ENCODE peak calls at places on chromosome 6, in six cellular contexts. Z is AG04450, Q is body of pancreas, I is thoracic aorta, U is foreskin fibroblast, C is heart left ventricle. L is an unnamed sample.

GRCh38 chr6:45185403-45186251 is 142.5 kb upstream of the RUNX2 start:
- DNase-seq in Z (no peak), Q (no peak), I (no peak), U (no peak), C (no peak), L (no peak)

GRCh38 chr6:40344566-40345185 is 242.5 kb downstream of the LRFN2 start:
- DNase-seq in Z (no peak), Q (no peak), I (no peak), U (no peak), C (no peak), L (no peak)

GRCh38 chr6:90216081-90216977 is 80.3 kb downstream of the BACH2 start:
- DNase-seq in Z (no peak), Q (no peak), I (no peak), U (no peak), C (no peak), L (no peak)

GRCh38 chr6:4670824-4671409 is 105.3 kb upstream of the CDYL start:
- DNase-seq in Z (no peak), Q (no peak), I (no peak), U (no peak), C (no peak), L (no peak)

GRCh38 chr6:143536866-143537691 is 25.6 kb upstream of the FUCA2 start:
- DNase-seq in Z (no peak), Q (peak; percentile 58), I (no peak), U (peak; percentile 56), C (peak; percentile 75), L (no peak)

GRCh38 chr6:156794963-156795362 is 17.8 kb downstream of the ARID1B start:
- DNase-seq in Z (no peak), Q (no peak), I (no peak), U (no peak), C (no peak), L (no peak)

GRCh38 chr6:110180228-110181008 is at the start of gene CDC40:
- DNase-seq in Z (no peak), Q (peak; percentile 59), I (no peak), U (no peak), C (peak; percentile 68), L (peak; percentile 26)

GRCh38 chr6:19301980-19302379 is 535.2 kb upstream of the ID4 start:
- DNase-seq in Z (no peak), Q (no peak), I (no peak), U (peak; percentile 5), C (no peak), L (no peak)

GRCh38 chr6:139473731-139474130 is 99.3 kb upstream of the CITED2 start:
- DNase-seq in Z (no peak), Q (no peak), I (no peak), U (no peak), C (no peak), L (no peak)

GRCh38 chr6:52493669-52494068 is 73.5 kb downstream of the EFHC1 start:
- DNase-seq in Z (no peak), Q (no peak), I (no peak), U (peak; percentile 37), C (no peak), L (no peak)

DNA sequence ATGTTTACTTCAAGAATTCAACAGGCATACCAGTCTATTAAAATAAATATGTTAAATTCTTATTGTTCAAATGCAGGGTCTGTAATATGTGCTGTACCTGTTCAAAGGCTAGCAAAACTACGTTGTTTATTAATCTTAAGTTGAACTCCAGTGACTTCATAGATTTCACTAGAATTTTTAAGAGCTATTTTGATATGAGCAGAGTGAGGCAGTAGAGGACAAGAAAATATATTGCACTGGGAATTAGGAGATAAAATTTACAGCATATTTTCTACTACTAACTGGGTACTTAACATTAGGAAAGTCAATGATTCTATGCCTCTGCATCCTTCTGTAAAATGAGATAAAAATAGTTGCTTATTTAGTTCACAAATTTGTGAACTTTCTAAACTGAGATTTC is 162.2 kb upstream of the BMP5 start:
- DNase-seq in Z (no peak), Q (no peak), I (no peak), U (no peak), C (no peak), L (no peak)
- TF ChIP-seq CTCF in Z (no peak), Q (no peak), I (no peak), U (no peak), C (no peak), L (no peak)

DNA sequence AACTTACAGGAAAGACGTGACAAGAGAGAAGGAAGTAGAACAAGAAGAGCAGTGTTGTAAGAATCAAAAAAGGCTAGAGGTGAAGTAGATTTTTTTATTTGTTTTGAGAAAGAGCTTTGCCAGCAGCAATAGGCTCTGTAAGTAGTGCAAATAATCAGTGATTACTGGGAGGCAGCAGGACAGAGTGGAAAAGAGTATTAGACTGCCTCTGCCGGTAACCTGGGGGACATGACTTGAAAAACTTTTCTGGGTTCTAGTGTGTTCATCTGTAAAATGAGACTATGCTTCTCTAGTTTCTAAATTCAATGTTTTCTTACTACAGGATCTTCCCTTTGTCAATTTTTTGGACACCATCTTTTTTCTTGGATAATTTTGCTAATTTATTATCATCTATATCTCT is 5.8 kb upstream of the IRAK1BP1 start:
- DNase-seq in Z (no peak), Q (no peak), I (no peak), U (no peak), C (no peak), L (no peak)
- TF ChIP-seq CTCF in Z (no peak), Q (no peak), I (no peak), U (peak; percentile 5), C (no peak), L (no peak)

GRCh38 chr6:165645919-165646318 is 17.1 kb downstream of the PDE10A start:
- DNase-seq in Z (no peak), Q (no peak), I (no peak), U (no peak), C (peak; percentile 49), L (no peak)
- TF ChIP-seq CTCF in Z (no peak), Q (no peak), I (no peak), U (no peak), C (no peak), L (no peak)

DNA sequence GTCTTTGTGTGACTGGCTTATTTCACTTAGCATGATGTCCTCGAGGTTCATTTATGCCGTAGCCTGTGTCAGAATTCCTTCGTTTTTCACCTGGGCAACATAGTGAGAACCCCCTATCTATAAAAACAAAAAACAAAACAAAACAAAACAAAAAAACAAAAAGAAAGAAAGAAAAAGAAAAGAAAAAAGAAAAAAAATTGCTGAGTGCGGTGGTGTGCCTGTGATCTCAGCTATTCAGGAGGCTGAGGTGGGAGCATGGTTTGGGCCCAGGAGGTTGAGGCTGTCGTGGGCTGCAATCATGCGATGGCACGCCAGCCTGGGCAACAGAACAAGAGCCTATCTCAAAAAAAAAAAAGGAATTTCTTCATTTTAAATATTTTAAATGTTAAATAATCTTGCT is 38.4 kb downstream of the VEGFA start:
- DNase-seq in Z (no peak), Q (no peak), I (no peak), U (no peak), C (no peak), L (no peak)
- TF ChIP-seq CTCF in Z (no peak), Q (no peak), I (no peak), U (no peak), C (no peak), L (no peak)

DNA sequence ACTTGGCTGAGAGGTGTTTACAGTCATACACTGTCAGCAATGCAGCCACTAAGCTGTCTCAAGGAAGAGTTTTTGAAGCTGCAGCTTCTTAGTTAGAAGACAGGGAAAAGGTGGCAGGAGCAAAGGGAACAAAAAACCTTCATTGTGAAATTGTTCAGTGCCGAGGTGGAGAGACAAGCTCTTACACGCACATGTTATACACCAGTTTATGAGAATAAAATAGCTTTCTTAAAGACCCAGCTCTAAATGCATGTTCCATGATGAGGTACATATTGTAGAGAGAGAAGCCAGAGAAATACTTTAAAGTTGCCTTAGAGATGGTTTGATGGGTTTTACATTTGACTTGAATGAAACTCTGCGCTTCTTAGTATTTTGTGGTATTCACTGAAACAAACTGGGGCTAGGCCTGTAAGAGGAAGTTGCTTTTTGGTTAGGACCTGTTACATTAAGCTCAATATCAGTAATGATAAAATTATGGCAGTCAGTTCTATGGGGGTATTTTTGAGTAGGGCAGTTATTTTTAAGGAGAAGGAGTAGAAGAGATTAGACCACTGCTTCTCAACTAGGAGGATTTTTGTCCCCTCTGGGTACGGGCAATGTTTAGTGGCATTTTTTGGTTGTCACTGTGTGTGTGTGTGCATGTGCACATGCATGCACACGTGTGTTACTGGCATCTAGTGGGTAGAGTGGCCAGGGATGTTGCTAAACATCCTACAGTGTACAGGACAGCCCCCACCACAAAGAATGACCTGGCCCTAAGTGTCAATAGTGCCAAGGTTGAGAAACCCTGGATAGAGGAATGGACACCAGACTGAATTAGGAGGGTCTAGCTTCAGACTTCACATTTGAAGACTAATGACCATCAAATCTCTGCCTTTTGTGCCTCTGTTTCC is 9.8 kb downstream of the NEDD9 start:
- DNase-seq in Z (no peak), Q (no peak), I (no peak), U (no peak), C (no peak), L (no peak)
- TF ChIP-seq CTCF in Z (no peak), Q (no peak), I (no peak), U (no peak), C (no peak), L (no peak)

GRCh38 chr6:14924126-14925024 is 321.5 kb upstream of the JARID2 start:
- DNase-seq in Z (peak; percentile 23), Q (peak; percentile 25), I (no peak), U (no peak), C (no peak), L (no peak)

GRCh38 chr6:14927398-14927797 is 318.5 kb upstream of the JARID2 start:
- DNase-seq in Z (no peak), Q (no peak), I (no peak), U (no peak), C (no peak), L (no peak)

GRCh38 chr6:14925627-14926026 is 320.2 kb upstream of the JARID2 start:
- DNase-seq in Z (peak; percentile 27), Q (no peak), I (no peak), U (peak; percentile 62), C (no peak), L (no peak)

GRCh38 chr6:14922706-14923105 is 323.2 kb upstream of the JARID2 start:
- DNase-seq in Z (no peak), Q (no peak), I (no peak), U (no peak), C (no peak), L (no peak)

DNA sequence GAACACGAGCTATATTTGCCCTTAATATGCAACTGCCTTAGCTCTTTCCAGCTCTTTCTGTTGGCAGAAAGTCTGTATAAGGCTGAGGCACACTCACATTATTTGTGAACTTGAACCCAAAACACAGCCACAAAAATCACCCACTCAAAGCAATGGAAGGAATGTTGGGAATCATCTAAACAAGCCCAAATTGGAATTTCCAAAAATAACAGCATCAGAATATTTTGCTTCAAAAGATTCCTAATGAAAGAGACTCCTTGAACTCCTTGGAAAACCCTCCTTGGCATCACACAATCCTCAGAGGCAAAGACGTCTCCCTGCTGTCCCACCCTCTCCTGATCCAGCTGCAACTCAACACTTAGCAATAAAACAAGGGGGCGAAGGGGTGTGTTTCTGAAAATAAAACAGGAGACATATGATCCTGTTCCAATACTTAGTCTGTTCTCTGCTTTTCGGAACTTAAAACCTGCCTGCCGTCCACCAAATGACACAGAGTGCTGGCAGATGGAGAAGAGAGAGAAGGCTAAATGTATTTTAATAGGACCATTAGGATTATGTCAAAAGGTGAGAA is 320.8 kb upstream of the JARID2 start:
- DNase-seq in Z (no peak), Q (no peak), I (no peak), U (no peak), C (no peak), L (no peak)
- TF ChIP-seq CTCF in Z (no peak), Q (no peak), I (no peak), U (no peak), C (no peak), L (no peak)